ENCODE peak calls at places on chromosomes 6 and 20, in eight cellular contexts. Y is activated CD4-positive, alpha-beta T cell treated with anti-CD3 and anti-CD28 coated beads for 24 hours; W is AML-193; O is NCI-H1105 treated with DMSO at 0.1 percent for 48 hours; G is MV-4-11; T is GM23248; N is spleen; V is fibroblast of the conjunctiva. D is an unnamed sample.

GRCh38 chr20:45087814-45088213 is 13.1 kb downstream of the KCNS1 start:
- DNase-seq in Y (no peak), W (no peak), O (no peak), G (no peak), T (peak), N (no peak), V (peak), D (no peak)

GRCh38 chr6:42764883-42765653 is 16.8 kb upstream of the BICRAL start:
- DNase-seq in Y (no peak), W (no peak), O (no peak), G (no peak), T (no peak), N (no peak), V (no peak), D (no peak)

GRCh38 chr6:85944736-85945135 is 302.1 kb upstream of the SYNCRIP start:
- DNase-seq in Y (no peak), W (no peak), O (no peak), G (no peak), T (no peak), N (no peak), V (no peak), D (no peak)

GRCh38 chr6:108555399-108556052 is 5.2 kb upstream of the FOXO3 start:
- DNase-seq in Y (no peak), W (no peak), O (no peak), G (no peak), T (no peak), N (no peak), V (no peak), D (no peak)

GRCh38 chr6:78132681-78133410 is 480.0 kb downstream of the MEI4 start:
- DNase-seq in Y (no peak), W (no peak), O (no peak), G (no peak), T (no peak), N (no peak), V (no peak), D (peak)

GRCh38 chr20:37359836-37360235 is 13.9 kb downstream of the SRC start:
- DNase-seq in Y (no peak), W (no peak), O (no peak), G (no peak), T (no peak), N (no peak), V (no peak), D (no peak)

GRCh38 chr20:62621251-62622110 is 20.8 kb upstream of the SLCO4A1 start:
- DNase-seq in Y (no peak), W (no peak), O (no peak), G (no peak), T (no peak), N (no peak), V (no peak), D (no peak)

GRCh38 chr20:11850901-11851300 is 66.8 kb upstream of the BTBD3 start:
- DNase-seq in Y (no peak), W (no peak), O (no peak), G (no peak), T (peak), N (no peak), V (no peak), D (no peak)

GRCh38 chr20:25226433-25227316 is 21.2 kb upstream of the PYGB start:
- DNase-seq in Y (no peak), W (no peak), O (no peak), G (peak), T (no peak), N (peak), V (no peak), D (no peak)

GRCh38 chr20:62733891-62734290 is 25.3 kb downstream of the NTSR1 start:
- DNase-seq in Y (no peak), W (no peak), O (no peak), G (no peak), T (no peak), N (no peak), V (no peak), D (no peak)

GRCh38 chr6:43723737-43724295 is 36.2 kb upstream of the MRPS18A start:
- DNase-seq in Y (peak), W (peak), O (peak), G (peak), T (peak), N (peak), V (peak), D (peak)

GRCh38 chr6:108168026-108168463 is 2.2 kb downstream of the NR2E1 start:
- DNase-seq in Y (no peak), W (no peak), O (no peak), G (no peak), T (no peak), N (no peak), V (no peak), D (no peak)

GRCh38 chr20:44932916-44933315 is 23.1 kb downstream of the PABPC1L start:
- DNase-seq in Y (no peak), W (no peak), O (no peak), G (no peak), T (no peak), N (no peak), V (no peak), D (no peak)

GRCh38 chr20:46056970-46057855 is 28.2 kb downstream of the SLC12A5 start:
- DNase-seq in Y (no peak), W (no peak), O (no peak), G (no peak), T (peak), N (no peak), V (no peak), D (no peak)

GRCh38 chr6:90233994-90234393 is 62.6 kb downstream of the BACH2 start:
- DNase-seq in Y (peak), W (no peak), O (no peak), G (no peak), T (no peak), N (no peak), V (no peak), D (peak)

GRCh38 chr6:97110149-97110548 is 172.9 kb downstream of the MMS22L start:
- DNase-seq in Y (no peak), W (no peak), O (no peak), G (no peak), T (no peak), N (no peak), V (no peak), D (no peak)

GRCh38 chr6:25703005-25703404 is 51.0 kb downstream of the SCGN start:
- DNase-seq in Y (no peak), W (no peak), O (no peak), G (no peak), T (no peak), N (no peak), V (no peak), D (no peak)

GRCh38 chr6:149614352-149614751 is 34.2 kb downstream of the KATNA1 start:
- DNase-seq in Y (no peak), W (no peak), O (no peak), G (no peak), T (peak), N (no peak), V (no peak), D (no peak)

GRCh38 chr20:1323830-1324597 is 4.9 kb downstream of the SDCBP2 start:
- DNase-seq in Y (no peak), W (no peak), O (no peak), G (no peak), T (no peak), N (peak), V (no peak), D (no peak)

GRCh38 chr6:108903796-108904195 is 55.6 kb downstream of the ARMC2 start:
- DNase-seq in Y (no peak), W (no peak), O (no peak), G (no peak), T (no peak), N (no peak), V (no peak), D (peak)

GRCh38 chr6:46865221-46865620 is 56.5 kb downstream of the ADGRF5 start:
- DNase-seq in Y (no peak), W (no peak), O (no peak), G (no peak), T (no peak), N (no peak), V (no peak), D (no peak)

GRCh38 chr6:159104163-159104885 is 59.5 kb upstream of the TAGAP start:
- DNase-seq in Y (peak), W (peak), O (peak), G (peak), T (peak), N (peak), V (peak), D (peak)

GRCh38 chr6:148212366-148212765 is 130.3 kb upstream of the SASH1 start:
- DNase-seq in Y (no peak), W (no peak), O (no peak), G (peak), T (no peak), N (no peak), V (no peak), D (no peak)

GRCh38 chr20:10696650-10697049 is 22.9 kb upstream of the JAG1 start:
- DNase-seq in Y (no peak), W (no peak), O (no peak), G (no peak), T (no peak), N (no peak), V (no peak), D (peak)

GRCh38 chr20:35715611-35716010 is 16.4 kb downstream of the ROMO1 start:
- DNase-seq in Y (no peak), W (no peak), O (no peak), G (no peak), T (no peak), N (no peak), V (no peak), D (no peak)

GRCh38 chr6:33021917-33022316 is 12.5 kb upstream of the HLA-DOA start:
- DNase-seq in Y (no peak), W (no peak), O (no peak), G (no peak), T (no peak), N (no peak), V (no peak), D (no peak)

GRCh38 chr6:74578339-74578738 is 627.5 kb downstream of the COL12A1 start:
- DNase-seq in Y (no peak), W (no peak), O (no peak), G (no peak), T (peak), N (no peak), V (peak), D (no peak)

GRCh38 chr6:27478706-27479318 is 5.9 kb upstream of the ZNF184 start:
- DNase-seq in Y (peak), W (peak), O (peak), G (peak), T (peak), N (peak), V (peak), D (peak)